ENCODE peak calls at places on chromosomes 2 and 18, in six cellular contexts. One of them, this sample, is unnamed.

GRCh38 chr2:30421551-30422436 is 25.3 kb upstream of the LCLAT1 start:
- DNase-seq in tibial nerve: no peak
- DNase-seq in CD8-positive, alpha-beta T cell: peak
- DNase-seq in CD4-positive, alpha-beta memory T cell: peak
- DNase-seq in pancreas: no peak
- DNase-seq in CD4-positive, alpha-beta T cell: peak
- DNase-seq in this sample: no peak

GRCh38 chr2:175203621-175204496 is 22.3 kb upstream of the ATP5MC3 start:
- DNase-seq in tibial nerve: no peak
- DNase-seq in CD8-positive, alpha-beta T cell: peak
- DNase-seq in CD4-positive, alpha-beta memory T cell: peak
- DNase-seq in pancreas: peak
- DNase-seq in CD4-positive, alpha-beta T cell: peak
- DNase-seq in this sample: no peak

GRCh38 chr18:35672897-35673296 is 91.4 kb downstream of the GALNT1 start:
- DNase-seq in tibial nerve: no peak
- DNase-seq in CD8-positive, alpha-beta T cell: no peak
- DNase-seq in CD4-positive, alpha-beta memory T cell: no peak
- DNase-seq in pancreas: no peak
- DNase-seq in CD4-positive, alpha-beta T cell: no peak
- DNase-seq in this sample: peak

GRCh38 chr2:39455826-39456225 is 18.7 kb upstream of the MAP4K3 start:
- DNase-seq in tibial nerve: no peak
- DNase-seq in CD8-positive, alpha-beta T cell: no peak
- DNase-seq in CD4-positive, alpha-beta memory T cell: no peak
- DNase-seq in pancreas: no peak
- DNase-seq in CD4-positive, alpha-beta T cell: no peak
- DNase-seq in this sample: no peak

GRCh38 chr2:115165529-115166109 is 723.2 kb downstream of the DPP10 start:
- DNase-seq in tibial nerve: peak
- DNase-seq in CD8-positive, alpha-beta T cell: no peak
- DNase-seq in CD4-positive, alpha-beta memory T cell: no peak
- DNase-seq in pancreas: no peak
- DNase-seq in CD4-positive, alpha-beta T cell: no peak
- DNase-seq in this sample: no peak

GRCh38 chr18:74492259-74492658 is 3.9 kb upstream of the CNDP2 start:
- DNase-seq in tibial nerve: no peak
- DNase-seq in CD8-positive, alpha-beta T cell: no peak
- DNase-seq in CD4-positive, alpha-beta memory T cell: no peak
- DNase-seq in pancreas: no peak
- DNase-seq in CD4-positive, alpha-beta T cell: no peak
- DNase-seq in this sample: no peak

GRCh38 chr2:171522804-171523338 is 597 bp downstream of the CYBRD1 start:
- DNase-seq in tibial nerve: no peak
- DNase-seq in CD8-positive, alpha-beta T cell: no peak
- DNase-seq in CD4-positive, alpha-beta memory T cell: no peak
- DNase-seq in pancreas: no peak
- DNase-seq in CD4-positive, alpha-beta T cell: no peak
- DNase-seq in this sample: no peak

GRCh38 chr2:47309952-47310800 is 92.8 kb upstream of the MSH2 start:
- DNase-seq in tibial nerve: no peak
- DNase-seq in CD8-positive, alpha-beta T cell: no peak
- DNase-seq in CD4-positive, alpha-beta memory T cell: no peak
- DNase-seq in pancreas: no peak
- DNase-seq in CD4-positive, alpha-beta T cell: no peak
- DNase-seq in this sample: no peak

GRCh38 chr2:69509011-69509749 is 71.9 kb upstream of the NFU1 start:
- DNase-seq in tibial nerve: no peak
- DNase-seq in CD8-positive, alpha-beta T cell: no peak
- DNase-seq in CD4-positive, alpha-beta memory T cell: no peak
- DNase-seq in pancreas: no peak
- DNase-seq in CD4-positive, alpha-beta T cell: no peak
- DNase-seq in this sample: no peak

GRCh38 chr2:26571316-26571715 is 69.8 kb downstream of the CIB4 start:
- DNase-seq in tibial nerve: no peak
- DNase-seq in CD8-positive, alpha-beta T cell: no peak
- DNase-seq in CD4-positive, alpha-beta memory T cell: no peak
- DNase-seq in pancreas: no peak
- DNase-seq in CD4-positive, alpha-beta T cell: no peak
- DNase-seq in this sample: no peak

GRCh38 chr2:165161510-165161909 is 42.3 kb downstream of the SCN3A start:
- DNase-seq in tibial nerve: no peak
- DNase-seq in CD8-positive, alpha-beta T cell: no peak
- DNase-seq in CD4-positive, alpha-beta memory T cell: no peak
- DNase-seq in pancreas: no peak
- DNase-seq in CD4-positive, alpha-beta T cell: no peak
- DNase-seq in this sample: peak

GRCh38 chr18:58599106-58599505 is 29.8 kb downstream of the ALPK2 start:
- DNase-seq in tibial nerve: no peak
- DNase-seq in CD8-positive, alpha-beta T cell: no peak
- DNase-seq in CD4-positive, alpha-beta memory T cell: no peak
- DNase-seq in pancreas: no peak
- DNase-seq in CD4-positive, alpha-beta T cell: no peak
- DNase-seq in this sample: peak

GRCh38 chr2:43725711-43726246 is 48.1 kb upstream of the DYNC2LI1 start:
- DNase-seq in tibial nerve: no peak
- DNase-seq in CD8-positive, alpha-beta T cell: no peak
- DNase-seq in CD4-positive, alpha-beta memory T cell: no peak
- DNase-seq in pancreas: no peak
- DNase-seq in CD4-positive, alpha-beta T cell: no peak
- DNase-seq in this sample: no peak

GRCh38 chr18:79521806-79522205 is 126.1 kb downstream of the NFATC1 start:
- DNase-seq in tibial nerve: no peak
- DNase-seq in CD8-positive, alpha-beta T cell: no peak
- DNase-seq in CD4-positive, alpha-beta memory T cell: no peak
- DNase-seq in pancreas: no peak
- DNase-seq in CD4-positive, alpha-beta T cell: no peak
- DNase-seq in this sample: no peak

GRCh38 chr2:214246417-214246816 is 164.4 kb upstream of the VWC2L start:
- DNase-seq in tibial nerve: no peak
- DNase-seq in CD8-positive, alpha-beta T cell: no peak
- DNase-seq in CD4-positive, alpha-beta memory T cell: no peak
- DNase-seq in pancreas: no peak
- DNase-seq in CD4-positive, alpha-beta T cell: no peak
- DNase-seq in this sample: no peak

GRCh38 chr2:43193996-43194869 is 32.2 kb downstream of the ZFP36L2 start:
- DNase-seq in tibial nerve: no peak
- DNase-seq in CD8-positive, alpha-beta T cell: no peak
- DNase-seq in CD4-positive, alpha-beta memory T cell: no peak
- DNase-seq in pancreas: peak
- DNase-seq in CD4-positive, alpha-beta T cell: no peak
- DNase-seq in this sample: no peak

GRCh38 chr2:234982096-234982834 is 30.4 kb downstream of the SH3BP4 start:
- DNase-seq in tibial nerve: no peak
- DNase-seq in CD8-positive, alpha-beta T cell: no peak
- DNase-seq in CD4-positive, alpha-beta memory T cell: no peak
- DNase-seq in pancreas: peak
- DNase-seq in CD4-positive, alpha-beta T cell: no peak
- DNase-seq in this sample: no peak

GRCh38 chr2:147843421-147843863 is 1.4 kb upstream of the ACVR2A start:
- DNase-seq in tibial nerve: no peak
- DNase-seq in CD8-positive, alpha-beta T cell: no peak
- DNase-seq in CD4-positive, alpha-beta memory T cell: peak
- DNase-seq in pancreas: no peak
- DNase-seq in CD4-positive, alpha-beta T cell: no peak
- DNase-seq in this sample: no peak

GRCh38 chr2:643334-643733 is 33.9 kb downstream of the TMEM18 start:
- DNase-seq in tibial nerve: no peak
- DNase-seq in CD8-positive, alpha-beta T cell: no peak
- DNase-seq in CD4-positive, alpha-beta memory T cell: no peak
- DNase-seq in pancreas: no peak
- DNase-seq in CD4-positive, alpha-beta T cell: no peak
- DNase-seq in this sample: no peak

GRCh38 chr2:25000503-25001328 is 29.0 kb upstream of the DNAJC27 start:
- DNase-seq in tibial nerve: no peak
- DNase-seq in CD8-positive, alpha-beta T cell: no peak
- DNase-seq in CD4-positive, alpha-beta memory T cell: no peak
- DNase-seq in pancreas: no peak
- DNase-seq in CD4-positive, alpha-beta T cell: no peak
- DNase-seq in this sample: no peak

GRCh38 chr2:63056309-63057065 is 5.9 kb downstream of the OTX1 start:
- DNase-seq in tibial nerve: no peak
- DNase-seq in CD8-positive, alpha-beta T cell: no peak
- DNase-seq in CD4-positive, alpha-beta memory T cell: no peak
- DNase-seq in pancreas: no peak
- DNase-seq in CD4-positive, alpha-beta T cell: no peak
- DNase-seq in this sample: no peak

GRCh38 chr2:238238766-238239551 is 879 bp downstream of the HES6 start:
- DNase-seq in tibial nerve: no peak
- DNase-seq in CD8-positive, alpha-beta T cell: peak
- DNase-seq in CD4-positive, alpha-beta memory T cell: peak
- DNase-seq in pancreas: peak
- DNase-seq in CD4-positive, alpha-beta T cell: peak
- DNase-seq in this sample: no peak

GRCh38 chr2:161650116-161651015 is 26.1 kb downstream of the SLC4A10 start:
- DNase-seq in tibial nerve: no peak
- DNase-seq in CD8-positive, alpha-beta T cell: no peak
- DNase-seq in CD4-positive, alpha-beta memory T cell: no peak
- DNase-seq in pancreas: peak
- DNase-seq in CD4-positive, alpha-beta T cell: no peak
- DNase-seq in this sample: no peak

GRCh38 chr2:239222346-239223028 is 178.3 kb downstream of the HDAC4 start:
- DNase-seq in tibial nerve: no peak
- DNase-seq in CD8-positive, alpha-beta T cell: no peak
- DNase-seq in CD4-positive, alpha-beta memory T cell: no peak
- DNase-seq in pancreas: no peak
- DNase-seq in CD4-positive, alpha-beta T cell: no peak
- DNase-seq in this sample: no peak

GRCh38 chr2:42904576-42904876 is 112.1 kb upstream of the HAAO start:
- DNase-seq in tibial nerve: no peak
- DNase-seq in CD8-positive, alpha-beta T cell: no peak
- DNase-seq in CD4-positive, alpha-beta memory T cell: no peak
- DNase-seq in pancreas: no peak
- DNase-seq in CD4-positive, alpha-beta T cell: no peak
- DNase-seq in this sample: no peak

GRCh38 chr2:150485871-150486538 is 1.5 kb downstream of the RND3 start:
- DNase-seq in tibial nerve: peak
- DNase-seq in CD8-positive, alpha-beta T cell: no peak
- DNase-seq in CD4-positive, alpha-beta memory T cell: no peak
- DNase-seq in pancreas: peak
- DNase-seq in CD4-positive, alpha-beta T cell: no peak
- DNase-seq in this sample: no peak

DNA sequence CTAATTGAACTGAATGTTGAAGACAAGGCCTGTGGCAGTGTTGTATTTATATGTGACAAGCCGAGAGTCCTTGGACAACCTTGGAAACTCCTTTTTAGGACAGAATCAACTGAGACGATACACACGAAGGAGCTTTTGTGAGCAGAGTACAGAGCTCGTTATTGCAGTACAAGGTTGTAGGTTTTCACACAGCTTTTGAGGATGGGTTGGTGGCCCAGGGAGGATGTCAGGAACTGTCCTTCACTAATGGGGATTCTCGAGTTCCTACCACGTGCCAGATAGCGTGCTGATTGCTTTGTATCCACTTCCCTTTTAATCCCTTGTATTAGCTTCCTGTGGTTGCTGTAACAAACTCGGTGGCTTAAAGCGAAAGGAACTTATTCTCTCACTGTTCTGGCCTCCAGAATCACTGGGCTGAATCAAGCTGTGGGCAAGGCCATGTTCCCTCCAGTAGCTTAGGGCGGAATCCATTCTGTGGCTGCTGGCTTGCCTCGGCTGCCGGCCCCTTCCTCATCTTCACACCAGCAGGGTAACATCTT is 20.2 kb downstream of the INPP4A start:
- DNase-seq in tibial nerve: no peak
- DNase-seq in CD8-positive, alpha-beta T cell: no peak
- DNase-seq in CD4-positive, alpha-beta memory T cell: peak
- DNase-seq in pancreas: no peak
- DNase-seq in CD4-positive, alpha-beta T cell: no peak
- DNase-seq in this sample: no peak
- H3K27ac ChIP-seq in tibial nerve: no peak
- H3K27ac ChIP-seq in CD8-positive, alpha-beta T cell: peak
- H3K27ac ChIP-seq in CD4-positive, alpha-beta memory T cell: peak
- H3K27ac ChIP-seq in pancreas: peak
- H3K27ac ChIP-seq in CD4-positive, alpha-beta T cell: peak
- H3K27ac ChIP-seq in this sample: no peak

GRCh38 chr2:219462349-219462748 is 27.7 kb downstream of the SPEG start:
- DNase-seq in tibial nerve: no peak
- DNase-seq in CD8-positive, alpha-beta T cell: no peak
- DNase-seq in CD4-positive, alpha-beta memory T cell: no peak
- DNase-seq in pancreas: no peak
- DNase-seq in CD4-positive, alpha-beta T cell: no peak
- DNase-seq in this sample: no peak
- H3K27ac ChIP-seq in tibial nerve: no peak
- H3K27ac ChIP-seq in CD8-positive, alpha-beta T cell: no peak
- H3K27ac ChIP-seq in CD4-positive, alpha-beta memory T cell: no peak
- H3K27ac ChIP-seq in pancreas: no peak
- H3K27ac ChIP-seq in CD4-positive, alpha-beta T cell: no peak
- H3K27ac ChIP-seq in this sample: no peak

DNA sequence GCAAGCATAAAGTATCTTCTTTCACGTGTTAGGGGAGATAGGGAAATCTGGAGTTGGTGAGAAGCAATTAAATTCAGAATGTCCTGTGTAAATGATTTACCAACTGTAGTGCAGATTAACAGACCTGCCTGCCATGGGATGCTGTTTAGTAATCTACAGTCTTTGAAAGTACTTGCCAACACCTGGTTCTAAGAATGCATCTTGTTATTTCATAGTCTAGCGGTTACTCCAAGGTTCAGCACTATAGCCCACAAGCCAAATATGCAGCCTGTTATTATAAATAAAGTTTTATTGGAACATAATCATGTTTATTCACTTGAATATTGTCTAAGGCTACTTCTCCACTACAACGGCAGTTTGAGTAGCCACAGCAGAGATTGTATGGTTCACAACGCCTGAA is 100.8 kb downstream of the OSBPL6 start:
- DNase-seq in tibial nerve: no peak
- DNase-seq in CD8-positive, alpha-beta T cell: no peak
- DNase-seq in CD4-positive, alpha-beta memory T cell: no peak
- DNase-seq in pancreas: no peak
- DNase-seq in CD4-positive, alpha-beta T cell: no peak
- DNase-seq in this sample: no peak
- H3K27ac ChIP-seq in tibial nerve: no peak
- H3K27ac ChIP-seq in CD8-positive, alpha-beta T cell: no peak
- H3K27ac ChIP-seq in CD4-positive, alpha-beta memory T cell: no peak
- H3K27ac ChIP-seq in pancreas: no peak
- H3K27ac ChIP-seq in CD4-positive, alpha-beta T cell: no peak
- H3K27ac ChIP-seq in this sample: no peak

DNA sequence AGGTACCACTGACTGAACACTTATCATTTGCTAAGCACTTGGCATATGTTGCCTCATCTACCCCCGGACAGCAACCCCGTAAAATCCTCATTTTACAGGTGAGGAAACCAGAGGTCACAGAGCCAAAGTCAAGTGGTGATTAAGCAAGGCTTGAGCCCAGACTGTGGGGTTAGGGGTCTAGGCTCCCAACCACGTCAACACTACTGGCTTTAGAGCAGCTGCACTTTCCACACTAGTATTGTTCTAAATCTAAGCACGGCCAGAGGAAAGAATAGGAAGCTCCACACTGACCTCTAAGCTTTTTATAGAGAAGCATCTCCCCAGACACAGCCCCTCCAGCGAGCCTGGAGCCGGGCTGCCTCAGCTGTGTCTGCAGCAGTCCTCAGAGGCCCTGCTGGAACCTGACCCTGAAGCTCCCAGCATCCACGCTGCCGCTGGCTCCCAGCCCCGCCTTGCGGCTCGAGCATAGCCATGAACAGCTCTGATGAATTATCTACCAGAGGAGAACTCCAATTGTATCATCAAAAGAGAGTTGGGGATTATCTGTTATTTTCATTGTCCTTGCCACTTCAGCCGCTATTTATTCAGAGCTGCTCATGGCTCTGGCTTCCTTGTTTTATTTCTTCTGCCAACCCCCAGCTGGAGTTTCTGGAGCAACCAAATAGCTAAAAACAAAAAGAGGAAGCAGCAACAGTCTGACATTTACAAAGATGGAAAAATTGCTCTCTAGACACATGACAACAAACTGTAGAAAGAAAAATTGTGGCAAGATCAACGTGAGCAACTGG is 62.2 kb upstream of the RTN4 start:
- DNase-seq in tibial nerve: peak
- DNase-seq in CD8-positive, alpha-beta T cell: no peak
- DNase-seq in CD4-positive, alpha-beta memory T cell: no peak
- DNase-seq in pancreas: peak
- DNase-seq in CD4-positive, alpha-beta T cell: no peak
- DNase-seq in this sample: no peak
- H3K27ac ChIP-seq in tibial nerve: peak
- H3K27ac ChIP-seq in CD8-positive, alpha-beta T cell: no peak
- H3K27ac ChIP-seq in CD4-positive, alpha-beta memory T cell: no peak
- H3K27ac ChIP-seq in pancreas: peak
- H3K27ac ChIP-seq in CD4-positive, alpha-beta T cell: no peak
- H3K27ac ChIP-seq in this sample: no peak

This sample was measured in epithelial cell of prostate.